ENCODE peak calls at places on chromosomes 2 and 18, in eight cellular contexts. W, I, V, D, E, Z, B and M are unnamed samples.

GRCh38 chr18:59233017-59233410 is 13.1 kb downstream of the GRP start:
- DNase-seq in E (no peak), I (no peak), W (no peak), D (no peak), B (no peak), Z (no peak), V (no peak), M (no peak)

GRCh38 chr2:223815186-223815883 is 22.0 kb downstream of the AP1S3 start:
- DNase-seq in V (peak; percentile 97), D (no peak), I (peak; percentile 64), E (peak; percentile 74), W (no peak), Z (no peak), B (no peak), M (no peak)

GRCh38 chr2:171595896-171596295 is 73.6 kb downstream of the CYBRD1 start:
- DNase-seq in V (peak; percentile 91), I (no peak), D (no peak), E (no peak), Z (no peak), B (no peak), W (no peak), M (no peak)

GRCh38 chr18:44502790-44503189 is 177.9 kb upstream of the SETBP1 start:
- DNase-seq in Z (no peak), V (no peak), D (no peak), B (no peak), E (no peak), W (no peak), I (no peak), M (no peak)

GRCh38 chr2:34831096-34831495 is 1232.0 kb upstream of the FAM98A start:
- DNase-seq in W (no peak), I (no peak), V (no peak), Z (no peak), B (no peak), D (no peak), E (no peak), M (peak; percentile 53)

GRCh38 chr2:9972621-9973445 is 21.3 kb downstream of the GRHL1 start:
- DNase-seq in D (no peak), V (peak; percentile 61), Z (no peak), E (no peak), B (no peak), W (no peak), I (no peak), M (no peak)

GRCh38 chr18:56841836-56842235 is 190.7 kb downstream of the WDR7 start:
- DNase-seq in D (no peak), W (no peak), I (no peak), E (no peak), Z (no peak), V (no peak), B (no peak), M (no peak)

GRCh38 chr2:113012436-113013335 is 7.4 kb downstream of the IL36A start:
- DNase-seq in V (no peak), I (no peak), B (no peak), W (no peak), E (no peak), Z (no peak), D (no peak), M (no peak)

GRCh38 chr2:158753561-158754302 is 41.4 kb upstream of the DAPL1 start:
- DNase-seq in Z (no peak), B (peak; percentile 79), E (peak; percentile 74), W (peak; percentile 21), I (peak; percentile 65), D (no peak), V (peak; percentile 73), M (peak; percentile 72)

GRCh38 chr18:79400091-79400590 is 4.4 kb downstream of the NFATC1 start:
- DNase-seq in I (no peak), B (peak; percentile 63), E (peak; percentile 48), D (peak; percentile 89), V (no peak), W (peak; percentile 42), Z (peak; percentile 81), M (peak; percentile 76)

GRCh38 chr2:240458044-240458899 is 22.8 kb downstream of the GPC1 start:
- DNase-seq in E (no peak), I (no peak), B (no peak), V (no peak), W (no peak), D (peak; percentile 30), Z (no peak), M (no peak)

GRCh38 chr2:220159738-220160137 is 532.3 kb downstream of the SLC4A3 start:
- DNase-seq in W (no peak), E (no peak), Z (no peak), V (no peak), I (no peak), D (no peak), B (no peak), M (no peak)

GRCh38 chr2:84906900-84907714 is 1.7 kb downstream of the TMSB10 start:
- DNase-seq in I (no peak), B (peak; percentile 75), D (peak; percentile 82), W (peak; percentile 76), Z (peak; percentile 72), V (peak; percentile 89), E (peak; percentile 16), M (peak; percentile 81)

GRCh38 chr18:7723558-7723957 is 156.4 kb downstream of the PTPRM start:
- DNase-seq in V (no peak), E (no peak), B (no peak), D (no peak), W (no peak), Z (no peak), I (no peak), M (peak; percentile 70)

GRCh38 chr18:27746241-27746640 is 430.7 kb downstream of the CDH2 start:
- DNase-seq in D (no peak), Z (no peak), B (no peak), V (no peak), E (no peak), W (no peak), I (no peak), M (no peak)